ENCODE peak calls at places on chromosome 9, in four cellular contexts. A is WTC11, N is progenitor cell of endocrine pancreas, L is PC-9. C is an unnamed sample.

GRCh38 chr9:135711411-135711810 is 9.4 kb downstream of the KCNT1 start:
- DNase-seq in A (no peak), L (no peak), N (no peak), C (no peak)

GRCh38 chr9:91948423-91949292 is 1.4 kb downstream of the ROR2 start:
- DNase-seq in L (no peak), A (peak; percentile 77), N (peak; percentile 70), C (peak; percentile 58)

GRCh38 chr9:105024529-105024928 is 96.6 kb upstream of the ABCA1 start:
- DNase-seq in A (no peak), L (no peak), N (no peak), C (no peak)

GRCh38 chr9:70484232-70485130 is 70.0 kb upstream of the KLF9 start:
- DNase-seq in A (peak; percentile 26), N (no peak), L (peak; percentile 49), C (no peak)

GRCh38 chr9:137316012-137316981 is 14.2 kb upstream of the NRARP start:
- DNase-seq in A (peak; percentile 63), N (peak; percentile 51), L (no peak), C (peak; percentile 55)

GRCh38 chr9:37602817-37603216 is 10.4 kb upstream of the TOMM5 start:
- DNase-seq in A (no peak), L (peak; percentile 72), N (no peak), C (no peak)

GRCh38 chr9:124500028-124500795 is 7.0 kb downstream of the NR5A1 start:
- DNase-seq in N (no peak), A (no peak), L (no peak), C (no peak)

GRCh38 chr9:130962418-130963316 is 23.6 kb upstream of the FIBCD1 start:
- DNase-seq in L (peak; percentile 84), A (no peak), N (no peak), C (no peak)

GRCh38 chr9:25681270-25681669 is 3.0 kb upstream of the TUSC1 start:
- DNase-seq in N (no peak), A (no peak), L (no peak), C (no peak)

GRCh38 chr9:70618784-70619183 is 204.3 kb upstream of the KLF9 start:
- DNase-seq in A (no peak), N (no peak), L (no peak), C (no peak)

GRCh38 chr9:110543631-110544051 is 35.9 kb downstream of the SVEP1 start:
- DNase-seq in L (no peak), A (no peak), N (no peak), C (no peak)

GRCh38 chr9:93684806-93685553 is 108.6 kb downstream of the PHF2 start:
- DNase-seq in N (peak; percentile 9), L (no peak), A (peak; percentile 36), C (no peak)
- TF ChIP-seq CTCF in N (peak; percentile 54), L (no peak), A (no peak), C (no peak)

GRCh38 chr9:127360205-127360604 is 36.8 kb upstream of the SLC2A8 start:
- DNase-seq in A (no peak), N (no peak), L (no peak), C (peak; percentile 32)
- TF ChIP-seq CTCF in A (no peak), N (no peak), L (no peak), C (no peak)

GRCh38 chr9:134444040-134444315 is 117.7 kb downstream of the RXRA start:
- DNase-seq in N (no peak), A (no peak), L (no peak), C (no peak)
- TF ChIP-seq CTCF in N (no peak), A (no peak), L (no peak), C (no peak)

DNA sequence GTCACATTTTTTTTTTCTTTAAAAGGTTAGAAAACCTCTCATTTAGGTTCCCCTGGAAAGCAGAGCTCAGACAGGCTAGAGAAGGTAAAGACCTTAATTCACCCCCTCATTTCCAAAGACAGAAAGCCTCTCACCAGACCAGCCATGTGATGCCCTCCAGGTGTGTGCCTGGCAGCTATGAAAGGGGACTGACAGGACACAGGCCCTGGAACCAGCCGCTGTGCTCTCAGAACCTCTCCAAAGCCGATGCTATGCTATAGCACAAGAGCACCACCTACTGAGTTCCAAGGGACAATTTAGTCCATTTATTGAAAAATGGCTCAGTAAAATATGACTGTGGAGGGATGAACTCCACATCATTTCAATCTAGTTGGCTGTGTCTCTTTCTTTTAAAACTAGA is 48.8 kb downstream of the FANCC start:
- DNase-seq in L (no peak), N (no peak), A (peak; percentile 32), C (no peak)
- TF ChIP-seq CTCF in L (no peak), N (peak; percentile 42), A (no peak), C (peak; percentile 41)

GRCh38 chr9:35522189-35522588 is 32.3 kb downstream of the RUSC2 start:
- DNase-seq in A (peak; percentile 31), N (no peak), L (no peak), C (no peak)
- TF ChIP-seq CTCF in A (no peak), N (peak; percentile 10), L (no peak), C (no peak)

GRCh38 chr9:72364679-72365524 is at the start of gene ZFAND5:
- DNase-seq in A (peak; percentile 96), L (peak; percentile 91), N (peak; percentile 85), C (peak; percentile 100)
- TF ChIP-seq CTCF in A (no peak), L (no peak), N (peak; percentile 8), C (no peak)

DNA sequence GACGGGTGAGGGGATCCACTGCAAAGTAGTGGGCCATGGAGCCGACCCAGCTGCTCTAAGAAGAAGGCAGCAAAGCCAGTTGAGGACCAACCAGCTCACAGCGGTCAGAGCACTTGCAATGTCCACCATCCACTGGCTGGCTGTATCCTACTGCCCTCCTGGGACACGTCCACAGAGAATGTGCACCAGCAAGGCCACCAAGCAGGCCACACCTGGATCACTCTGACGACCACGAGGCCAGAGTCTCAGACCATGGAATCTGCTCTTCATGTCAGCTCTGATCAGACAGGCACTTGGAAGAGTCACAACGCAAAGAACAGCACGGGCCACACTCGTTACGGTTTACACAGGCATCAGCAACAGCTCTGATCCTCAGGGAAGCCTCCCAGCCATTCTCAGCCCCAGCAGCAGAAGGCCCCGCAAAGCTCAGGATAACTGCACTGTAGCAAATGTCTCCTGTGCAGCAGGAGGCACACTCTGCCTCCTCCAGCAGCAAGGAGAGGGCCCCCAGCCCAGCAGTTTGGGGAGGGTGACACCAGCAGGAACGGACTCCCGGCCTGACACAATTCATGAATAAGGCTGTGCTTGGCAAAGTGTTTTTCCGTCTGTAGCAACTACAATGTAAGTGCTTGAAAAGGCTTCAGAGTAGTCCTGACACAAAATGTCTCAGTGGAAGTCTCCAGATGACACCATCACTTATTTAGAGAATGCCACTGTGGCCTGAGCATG is 15.7 kb downstream of the SEMA4D start:
- DNase-seq in A (no peak), N (no peak), L (no peak), C (no peak)
- TF ChIP-seq CTCF in A (no peak), N (no peak), L (no peak), C (no peak)

DNA sequence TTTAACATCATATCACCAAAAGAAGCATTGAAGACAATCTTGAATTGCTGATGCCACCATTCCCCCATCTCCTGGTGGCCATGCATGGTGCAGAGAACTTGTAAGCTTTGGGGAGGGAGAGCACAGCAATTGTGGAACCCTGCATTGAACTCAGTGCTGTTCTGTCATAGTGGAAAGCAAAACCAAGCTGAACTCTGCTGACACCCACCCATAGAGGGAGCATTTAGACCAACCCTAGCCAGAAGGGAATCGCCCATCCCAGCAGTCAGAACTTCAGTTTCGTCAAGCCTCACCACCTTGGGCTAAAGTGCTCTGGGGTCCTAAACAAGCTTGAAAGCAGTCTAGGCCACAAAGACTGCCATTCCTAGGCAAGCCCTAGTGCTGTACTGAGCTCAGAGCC is 37.4 kb upstream of the RUSC2 start:
- DNase-seq in A (no peak), N (no peak), L (no peak), C (no peak)
- TF ChIP-seq CTCF in A (no peak), N (no peak), L (no peak), C (no peak)

C was measured in Peyer's patch.